ENCODE peak calls at places on chromosomes 1 and 21, in nine cellular contexts. N is AG10803, K is thoracic aorta, F is GM20000, O is WERI-Rb-1, V is fibroblast of lung, C is NB4, M is GM12864, H is AG09309. I is an unnamed sample.
A peak's percentile ranks its signal among the peaks of the same experiment; 100 is the strongest.

GRCh38 chr1:17669866-17670451 is 85.2 kb upstream of the ACTL8 start:
- DNase-seq in N (no peak), K (no peak), F (no peak), O (no peak), V (no peak), C (no peak), M (no peak), H (no peak), I (no peak)

GRCh38 chr1:40421694-40422384 is 28.4 kb upstream of the ZFP69B start:
- DNase-seq in N (peak; percentile 24), K (no peak), F (no peak), O (no peak), V (peak; percentile 62), C (peak; percentile 61), M (no peak), H (no peak), I (no peak)

GRCh38 chr1:15304708-15305326 is 57.8 kb downstream of the FHAD1 start:
- DNase-seq in N (peak; percentile 16), K (no peak), F (peak; percentile 69), O (peak; percentile 72), V (peak; percentile 44), C (peak; percentile 69), M (no peak), H (no peak), I (peak; percentile 69)

GRCh38 chr1:209962856-209963255 is 24.8 kb downstream of the SYT14 start:
- DNase-seq in N (no peak), K (no peak), F (no peak), O (no peak), V (no peak), C (no peak), M (no peak), H (no peak), I (no peak)

GRCh38 chr1:72062584-72062983 is 219.8 kb downstream of the NEGR1 start:
- DNase-seq in N (peak; percentile 35), K (no peak), F (no peak), O (peak; percentile 14), V (peak; percentile 5), C (no peak), M (no peak), H (no peak), I (no peak)

GRCh38 chr1:65832296-65832695 is 39.6 kb downstream of the PDE4B start:
- DNase-seq in N (peak; percentile 74), K (no peak), F (no peak), O (no peak), V (peak; percentile 39), C (no peak), M (no peak), H (peak; percentile 35), I (no peak)

GRCh38 chr1:47850451-47850850 is 146.7 kb downstream of the TRABD2B start:
- DNase-seq in N (no peak), K (no peak), F (no peak), O (no peak), V (no peak), C (no peak), M (no peak), H (no peak), I (no peak)

GRCh38 chr1:204818998-204819397 is 51.7 kb upstream of the NFASC start:
- DNase-seq in N (no peak), K (no peak), F (no peak), O (no peak), V (no peak), C (no peak), M (no peak), H (no peak), I (no peak)

GRCh38 chr1:72623299-72623708 is 341.0 kb upstream of the NEGR1 start:
- DNase-seq in N (peak; percentile 56), K (no peak), F (peak; percentile 10), O (no peak), V (peak; percentile 64), C (peak; percentile 66), M (peak; percentile 2), H (peak; percentile 25), I (no peak)

GRCh38 chr1:69494171-69494570 is 73.6 kb upstream of the LRRC7 start:
- DNase-seq in N (no peak), K (no peak), F (no peak), O (no peak), V (peak; percentile 18), C (no peak), M (no peak), H (no peak), I (no peak)

GRCh38 chr1:100478816-100479215 is 59.1 kb upstream of the GPR88 start:
- DNase-seq in N (no peak), K (no peak), F (no peak), O (no peak), V (no peak), C (no peak), M (no peak), H (no peak), I (no peak)

GRCh38 chr1:214801191-214801590 is 198.2 kb downstream of the CENPF start:
- DNase-seq in N (no peak), K (no peak), F (no peak), O (no peak), V (no peak), C (no peak), M (no peak), H (no peak), I (no peak)

GRCh38 chr1:156464335-156464734 is 36.2 kb downstream of the MEF2D start:
- DNase-seq in N (no peak), K (no peak), F (no peak), O (no peak), V (peak; percentile 41), C (no peak), M (no peak), H (no peak), I (no peak)

GRCh38 chr21:31479714-31480113 is 135.7 kb upstream of the TIAM1 start:
- DNase-seq in N (no peak), K (no peak), F (no peak), O (no peak), V (no peak), C (no peak), M (no peak), H (no peak), I (no peak)

GRCh38 chr1:174789399-174789798 is 210.3 kb upstream of the CACYBP start:
- DNase-seq in N (peak; percentile 90), K (no peak), F (peak; percentile 51), O (no peak), V (peak; percentile 39), C (peak; percentile 77), M (peak; percentile 50), H (peak; percentile 66), I (no peak)

GRCh38 chr1:143698016-143698415 is 273.8 kb downstream of the FAM72C start:
- DNase-seq in N (no peak), K (no peak), F (no peak), O (peak; percentile 21), V (peak; percentile 3), C (peak; percentile 80), M (no peak), H (no peak), I (peak; percentile 67)

GRCh38 chr1:48182441-48182840 is 40.1 kb upstream of the SLC5A9 start:
- DNase-seq in N (no peak), K (no peak), F (no peak), O (peak; percentile 50), V (no peak), C (no peak), M (no peak), H (no peak), I (peak; percentile 18)

GRCh38 chr1:87200875-87201638 is 127.6 kb upstream of the LMO4 start:
- DNase-seq in N (no peak), K (no peak), F (no peak), O (no peak), V (no peak), C (no peak), M (no peak), H (no peak), I (no peak)

GRCh38 chr1:196477262-196477661 is 131.0 kb downstream of the KCNT2 start:
- DNase-seq in N (no peak), K (no peak), F (no peak), O (no peak), V (no peak), C (no peak), M (no peak), H (no peak), I (no peak)
- TF ChIP-seq CTCF in N (no peak), K (no peak), F (no peak), O (no peak), V (no peak), C (no peak), M (no peak), H (no peak), I (no peak)

DNA sequence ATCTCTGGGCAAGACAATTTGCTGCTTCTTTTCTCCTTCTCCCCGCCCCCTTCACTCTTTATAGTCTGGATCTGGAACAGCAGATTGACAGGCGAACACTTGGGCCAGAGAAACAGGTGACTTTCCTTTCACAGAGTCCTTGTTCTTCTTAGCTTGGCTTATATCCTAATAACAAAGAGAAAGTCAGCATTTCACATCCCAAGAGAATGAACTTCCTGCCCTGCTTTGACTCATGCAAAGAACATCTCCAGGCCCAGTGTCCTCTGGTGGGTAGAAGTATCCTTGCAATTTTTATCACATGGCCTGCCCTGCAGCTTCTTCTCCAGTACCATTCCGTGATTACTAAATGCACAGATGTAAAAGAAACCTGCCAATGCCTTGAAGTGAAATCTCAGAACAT is 764.4 kb downstream of the ADGRL2 start:
- DNase-seq in N (peak; percentile 79), K (no peak), F (no peak), O (peak; percentile 12), V (peak; percentile 66), C (no peak), M (no peak), H (peak; percentile 47), I (no peak)
- TF ChIP-seq CTCF in N (peak; percentile 45), K (no peak), F (no peak), O (no peak), V (peak; percentile 21), C (no peak), M (no peak), H (peak; percentile 39), I (no peak)

DNA sequence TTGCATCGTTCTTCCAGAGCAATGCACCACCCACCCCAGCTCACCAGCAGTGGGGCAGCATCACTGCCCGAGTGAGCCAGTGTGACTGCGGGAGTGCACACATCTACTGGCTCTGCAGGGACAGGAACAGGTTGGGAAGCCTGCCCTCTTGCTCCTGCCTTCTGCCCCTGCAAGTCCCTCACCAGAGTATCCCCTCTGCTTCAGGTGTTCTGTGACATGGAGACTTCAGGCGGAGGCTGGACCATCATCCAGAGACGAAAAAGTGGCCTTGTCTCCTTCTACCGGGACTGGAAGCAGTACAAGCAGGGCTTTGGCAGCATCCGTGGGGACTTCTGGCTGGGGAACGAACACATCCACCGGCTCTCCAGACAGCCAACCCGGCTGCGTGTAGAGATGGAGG is 4.2 kb downstream of the ANGPTL7 start:
- DNase-seq in N (no peak), K (no peak), F (no peak), O (no peak), V (no peak), C (no peak), M (no peak), H (no peak), I (no peak)
- TF ChIP-seq CTCF in N (no peak), K (no peak), F (no peak), O (no peak), V (no peak), C (no peak), M (no peak), H (no peak), I (no peak)

DNA sequence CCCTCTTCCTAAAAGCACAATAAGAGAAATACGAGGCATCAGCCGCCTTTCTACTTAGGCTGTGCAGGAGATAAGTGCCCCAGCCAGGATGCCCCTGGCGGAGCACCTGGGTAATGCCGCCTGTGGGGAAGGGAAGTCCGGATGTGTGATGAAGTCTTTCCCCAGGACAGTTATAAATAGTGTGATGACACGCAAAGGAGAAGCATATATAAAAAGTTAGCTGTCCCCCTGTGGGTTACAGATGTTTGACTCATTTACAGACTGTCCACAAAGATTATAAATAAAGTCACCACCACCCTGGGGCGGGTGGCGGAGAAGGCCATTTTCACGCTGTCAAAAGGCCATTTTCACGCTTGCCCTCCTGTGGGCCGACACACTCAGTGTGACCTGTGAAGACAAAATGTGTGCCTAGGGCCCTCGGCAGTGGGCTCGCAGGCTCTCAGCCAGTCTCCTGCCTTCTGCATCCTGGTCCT is 6.3 kb downstream of the KCNN3 start:
- DNase-seq in N (peak; percentile 44), K (no peak), F (peak; percentile 77), O (peak; percentile 88), V (peak; percentile 32), C (peak; percentile 89), M (peak; percentile 80), H (no peak), I (peak; percentile 79)
- TF ChIP-seq CTCF in N (peak; percentile 53), K (peak; percentile 9), F (peak; percentile 81), O (peak; percentile 93), V (peak; percentile 33), C (peak; percentile 77), M (peak; percentile 93), H (peak; percentile 49), I (peak; percentile 87)

I was measured in glutamatergic neuron.